ENCODE peak calls at places on chromosomes 2 and 18, in ten cellular contexts. One of them, this sample, is unnamed.

GRCh38 chr18:74819433-74820059 is 221.9 kb downstream of the ZNF407 start:
- DNase-seq in foreskin fibroblast: no peak
- DNase-seq in colonic mucosa: no peak
- DNase-seq in astrocyte of the spinal cord: no peak
- DNase-seq in HL-60: peak; percentile 26
- DNase-seq in cardiac fibroblast: no peak
- DNase-seq in esophagus squamous epithelium: no peak
- DNase-seq in adrenal gland: no peak
- DNase-seq in spleen: no peak
- DNase-seq in NB4: peak; percentile 23
- DNase-seq in this sample: peak; percentile 16

GRCh38 chr2:53770264-53770663 is 2.7 kb downstream of the CHAC2 start:
- DNase-seq in HL-60: no peak
- DNase-seq in adrenal gland: no peak
- DNase-seq in cardiac fibroblast: no peak
- DNase-seq in colonic mucosa: no peak
- DNase-seq in spleen: no peak
- DNase-seq in foreskin fibroblast: no peak
- DNase-seq in NB4: no peak
- DNase-seq in esophagus squamous epithelium: no peak
- DNase-seq in astrocyte of the spinal cord: no peak
- DNase-seq in this sample: no peak

GRCh38 chr18:80112623-80113248 is 3.7 kb downstream of the ADNP2 start:
- DNase-seq in spleen: no peak
- DNase-seq in foreskin fibroblast: no peak
- DNase-seq in astrocyte of the spinal cord: no peak
- DNase-seq in cardiac fibroblast: peak; percentile 41
- DNase-seq in adrenal gland: no peak
- DNase-seq in NB4: no peak
- DNase-seq in HL-60: no peak
- DNase-seq in esophagus squamous epithelium: no peak
- DNase-seq in colonic mucosa: no peak
- DNase-seq in this sample: peak; percentile 34

GRCh38 chr2:20203072-20203471 is 21.9 kb downstream of the SDC1 start:
- DNase-seq in spleen: no peak
- DNase-seq in esophagus squamous epithelium: no peak
- DNase-seq in adrenal gland: no peak
- DNase-seq in colonic mucosa: no peak
- DNase-seq in foreskin fibroblast: no peak
- DNase-seq in cardiac fibroblast: no peak
- DNase-seq in astrocyte of the spinal cord: no peak
- DNase-seq in HL-60: no peak
- DNase-seq in NB4: no peak
- DNase-seq in this sample: no peak

GRCh38 chr2:164644036-164644700 is 22.9 kb upstream of the GRB14 start:
- DNase-seq in astrocyte of the spinal cord: no peak
- DNase-seq in spleen: no peak
- DNase-seq in adrenal gland: no peak
- DNase-seq in foreskin fibroblast: no peak
- DNase-seq in esophagus squamous epithelium: no peak
- DNase-seq in colonic mucosa: no peak
- DNase-seq in NB4: no peak
- DNase-seq in cardiac fibroblast: no peak
- DNase-seq in HL-60: no peak
- DNase-seq in this sample: no peak

GRCh38 chr18:43526436-43527150 is 249.3 kb upstream of the SYT4 start:
- DNase-seq in cardiac fibroblast: no peak
- DNase-seq in foreskin fibroblast: no peak
- DNase-seq in spleen: no peak
- DNase-seq in HL-60: no peak
- DNase-seq in NB4: no peak
- DNase-seq in colonic mucosa: no peak
- DNase-seq in esophagus squamous epithelium: no peak
- DNase-seq in astrocyte of the spinal cord: no peak
- DNase-seq in adrenal gland: no peak
- DNase-seq in this sample: no peak

GRCh38 chr2:107437265-107437664 is 389.4 kb upstream of the RGPD4 start:
- DNase-seq in adrenal gland: no peak
- DNase-seq in esophagus squamous epithelium: no peak
- DNase-seq in colonic mucosa: no peak
- DNase-seq in NB4: no peak
- DNase-seq in HL-60: no peak
- DNase-seq in spleen: no peak
- DNase-seq in cardiac fibroblast: no peak
- DNase-seq in foreskin fibroblast: no peak
- DNase-seq in astrocyte of the spinal cord: no peak
- DNase-seq in this sample: no peak

GRCh38 chr18:7273301-7273911 is 42.5 kb downstream of the LRRC30 start:
- DNase-seq in cardiac fibroblast: peak; percentile 91
- DNase-seq in foreskin fibroblast: peak; percentile 81
- DNase-seq in adrenal gland: peak; percentile 72
- DNase-seq in HL-60: peak; percentile 33
- DNase-seq in esophagus squamous epithelium: no peak
- DNase-seq in colonic mucosa: peak; percentile 29
- DNase-seq in spleen: peak; percentile 78
- DNase-seq in astrocyte of the spinal cord: peak; percentile 76
- DNase-seq in NB4: peak; percentile 84
- DNase-seq in this sample: peak; percentile 93

DNA sequence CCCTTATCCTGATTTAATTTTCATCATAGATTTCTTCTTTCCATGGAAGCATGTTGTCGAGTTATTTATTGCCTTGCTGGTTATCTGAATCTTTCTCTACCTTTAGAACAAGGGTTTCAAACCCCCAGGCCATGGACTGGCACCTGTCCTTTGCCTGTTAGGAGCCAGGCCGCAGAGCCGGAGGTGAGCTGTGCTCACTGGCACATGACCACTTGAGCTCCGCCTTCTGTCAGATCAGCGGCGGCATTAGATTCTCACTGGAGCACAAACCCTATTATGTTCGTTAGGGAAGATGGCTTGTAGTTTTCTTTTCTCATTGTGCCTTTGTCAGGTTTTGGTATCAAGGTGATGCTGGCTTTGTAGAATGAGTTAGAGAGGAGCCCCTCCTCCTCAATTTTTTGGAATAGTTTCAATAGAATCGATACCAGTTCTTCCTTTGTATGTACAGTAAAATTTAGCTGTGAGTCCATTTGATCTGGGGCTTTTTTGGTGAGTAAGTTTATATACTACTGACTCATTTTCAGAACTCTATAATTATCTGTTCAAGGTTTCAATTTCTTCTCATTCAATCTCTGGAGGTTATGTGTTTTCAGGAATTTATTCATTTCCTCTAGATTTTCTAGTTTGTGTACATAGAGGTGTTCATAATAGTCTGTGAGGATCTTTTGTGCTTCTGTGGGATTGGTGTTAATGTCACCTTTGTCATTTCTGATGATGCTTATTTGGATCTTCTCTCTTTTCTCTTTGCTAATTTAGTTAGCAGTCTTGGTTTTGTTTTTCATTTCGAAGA is 668.0 kb upstream of the FAM98A start:
- DNase-seq in HL-60: no peak
- DNase-seq in adrenal gland: no peak
- DNase-seq in esophagus squamous epithelium: no peak
- DNase-seq in NB4: no peak
- DNase-seq in astrocyte of the spinal cord: no peak
- DNase-seq in colonic mucosa: no peak
- DNase-seq in spleen: no peak
- DNase-seq in cardiac fibroblast: no peak
- DNase-seq in foreskin fibroblast: no peak
- DNase-seq in this sample: no peak
- H3K4me3 ChIP-seq in HL-60: no peak overlapping the region
- H3K4me3 ChIP-seq in adrenal gland: no peak overlapping the region
- H3K4me3 ChIP-seq in esophagus squamous epithelium: no peak overlapping the region
- H3K4me3 ChIP-seq in NB4: no peak overlapping the region
- H3K4me3 ChIP-seq in astrocyte of the spinal cord: no peak overlapping the region
- H3K4me3 ChIP-seq in colonic mucosa: no peak overlapping the region
- H3K4me3 ChIP-seq in spleen: no peak overlapping the region
- H3K4me3 ChIP-seq in cardiac fibroblast: no peak overlapping the region
- H3K4me3 ChIP-seq in foreskin fibroblast: no peak overlapping the region
- H3K4me3 ChIP-seq in this sample: no peak overlapping the region

DNA sequence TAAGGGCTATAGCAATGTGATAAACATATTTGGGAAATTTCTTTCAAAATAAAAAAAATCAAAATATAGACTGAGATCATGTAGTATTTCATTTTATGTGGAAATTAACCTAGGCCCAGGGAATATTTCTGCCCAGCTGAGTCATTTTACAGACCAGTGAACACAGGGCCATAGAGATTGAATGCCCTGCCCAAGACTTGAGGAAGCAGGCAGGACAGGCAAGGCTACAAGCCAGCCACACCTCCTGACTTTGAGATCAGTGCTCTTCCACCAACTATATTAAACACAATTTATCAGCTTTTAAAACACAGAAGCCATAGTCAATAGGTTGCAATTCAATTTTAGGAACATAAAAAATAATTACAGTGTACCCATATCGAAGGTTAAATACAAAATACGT is 12.9 kb downstream of the CCDC148 start:
- DNase-seq in astrocyte of the spinal cord: no peak
- DNase-seq in esophagus squamous epithelium: no peak
- DNase-seq in spleen: no peak
- DNase-seq in foreskin fibroblast: no peak
- DNase-seq in NB4: no peak
- DNase-seq in cardiac fibroblast: no peak
- DNase-seq in adrenal gland: no peak
- DNase-seq in HL-60: no peak
- DNase-seq in colonic mucosa: no peak
- DNase-seq in this sample: no peak
- H3K4me3 ChIP-seq in astrocyte of the spinal cord: no peak overlapping the region
- H3K4me3 ChIP-seq in esophagus squamous epithelium: no peak overlapping the region
- H3K4me3 ChIP-seq in spleen: no peak overlapping the region
- H3K4me3 ChIP-seq in foreskin fibroblast: no peak overlapping the region
- H3K4me3 ChIP-seq in NB4: no peak overlapping the region
- H3K4me3 ChIP-seq in cardiac fibroblast: no peak overlapping the region
- H3K4me3 ChIP-seq in adrenal gland: no peak overlapping the region
- H3K4me3 ChIP-seq in HL-60: no peak overlapping the region
- H3K4me3 ChIP-seq in colonic mucosa: no peak overlapping the region
- H3K4me3 ChIP-seq in this sample: no peak overlapping the region

DNA sequence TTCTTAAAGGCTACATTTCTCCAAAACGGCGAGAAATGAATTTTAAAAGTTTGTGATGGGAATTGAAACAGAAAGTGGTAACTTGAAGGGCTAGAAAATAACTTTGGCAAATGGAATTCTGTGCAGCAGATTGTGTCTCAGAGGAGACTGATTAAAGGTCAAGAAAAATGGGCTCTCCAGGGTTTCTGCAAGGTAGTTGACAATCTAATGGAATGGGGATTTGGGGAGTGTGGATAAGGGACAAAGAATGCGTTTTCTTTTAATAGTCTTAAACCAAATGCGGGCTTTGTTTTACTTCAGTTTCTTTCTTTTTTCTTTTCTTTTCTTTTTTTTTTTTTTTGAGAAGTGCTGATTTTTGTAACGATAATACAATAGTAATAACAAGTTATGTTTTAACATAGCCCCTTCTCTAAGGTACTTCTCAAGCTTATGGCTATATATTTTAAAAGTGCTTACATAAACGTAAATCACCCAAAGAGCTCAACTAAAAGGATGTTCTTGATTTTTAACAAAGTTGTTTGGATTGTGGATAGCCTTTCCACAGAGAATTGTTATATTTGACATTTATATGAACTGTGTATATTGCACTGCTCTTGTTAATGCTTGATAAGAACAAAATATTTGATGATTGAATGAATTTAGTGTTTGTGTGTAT is 36.6 kb downstream of the CAMKMT start:
- DNase-seq in spleen: no peak
- DNase-seq in adrenal gland: no peak
- DNase-seq in colonic mucosa: no peak
- DNase-seq in cardiac fibroblast: no peak
- DNase-seq in foreskin fibroblast: no peak
- DNase-seq in HL-60: no peak
- DNase-seq in NB4: no peak
- DNase-seq in astrocyte of the spinal cord: no peak
- DNase-seq in esophagus squamous epithelium: no peak
- DNase-seq in this sample: no peak
- H3K4me3 ChIP-seq in spleen: no peak overlapping the region
- H3K4me3 ChIP-seq in adrenal gland: no peak overlapping the region
- H3K4me3 ChIP-seq in colonic mucosa: no peak overlapping the region
- H3K4me3 ChIP-seq in cardiac fibroblast: no peak overlapping the region
- H3K4me3 ChIP-seq in foreskin fibroblast: peak overlapping the region; percentile 43
- H3K4me3 ChIP-seq in HL-60: no peak overlapping the region
- H3K4me3 ChIP-seq in NB4: no peak overlapping the region
- H3K4me3 ChIP-seq in astrocyte of the spinal cord: no peak overlapping the region
- H3K4me3 ChIP-seq in esophagus squamous epithelium: no peak overlapping the region
- H3K4me3 ChIP-seq in this sample: no peak overlapping the region

GRCh38 chr2:230903251-230904150 is 21.5 kb downstream of the GPR55 start:
- DNase-seq in foreskin fibroblast: no peak
- DNase-seq in spleen: peak; percentile 51
- DNase-seq in colonic mucosa: peak; percentile 18
- DNase-seq in esophagus squamous epithelium: no peak
- DNase-seq in NB4: no peak
- DNase-seq in astrocyte of the spinal cord: no peak
- DNase-seq in HL-60: no peak
- DNase-seq in adrenal gland: no peak
- DNase-seq in cardiac fibroblast: no peak
- DNase-seq in this sample: no peak

GRCh38 chr2:230900336-230900995 is 24.6 kb downstream of the GPR55 start:
- DNase-seq in cardiac fibroblast: no peak
- DNase-seq in spleen: peak; percentile 46
- DNase-seq in esophagus squamous epithelium: no peak
- DNase-seq in astrocyte of the spinal cord: no peak
- DNase-seq in colonic mucosa: peak; percentile 13
- DNase-seq in adrenal gland: no peak
- DNase-seq in foreskin fibroblast: no peak
- DNase-seq in NB4: no peak
- DNase-seq in HL-60: no peak
- DNase-seq in this sample: no peak

GRCh38 chr2:230899786-230900185 is 25.3 kb downstream of the GPR55 start:
- DNase-seq in spleen: no peak
- DNase-seq in colonic mucosa: no peak
- DNase-seq in HL-60: no peak
- DNase-seq in foreskin fibroblast: no peak
- DNase-seq in esophagus squamous epithelium: no peak
- DNase-seq in NB4: no peak
- DNase-seq in cardiac fibroblast: no peak
- DNase-seq in astrocyte of the spinal cord: no peak
- DNase-seq in adrenal gland: no peak
- DNase-seq in this sample: no peak

GRCh38 chr2:230901006-230901405 is 24.0 kb downstream of the GPR55 start:
- DNase-seq in esophagus squamous epithelium: no peak
- DNase-seq in spleen: peak; percentile 10
- DNase-seq in colonic mucosa: peak; percentile 16
- DNase-seq in NB4: no peak
- DNase-seq in astrocyte of the spinal cord: no peak
- DNase-seq in adrenal gland: no peak
- DNase-seq in HL-60: no peak
- DNase-seq in foreskin fibroblast: no peak
- DNase-seq in cardiac fibroblast: no peak
- DNase-seq in this sample: no peak

DNA sequence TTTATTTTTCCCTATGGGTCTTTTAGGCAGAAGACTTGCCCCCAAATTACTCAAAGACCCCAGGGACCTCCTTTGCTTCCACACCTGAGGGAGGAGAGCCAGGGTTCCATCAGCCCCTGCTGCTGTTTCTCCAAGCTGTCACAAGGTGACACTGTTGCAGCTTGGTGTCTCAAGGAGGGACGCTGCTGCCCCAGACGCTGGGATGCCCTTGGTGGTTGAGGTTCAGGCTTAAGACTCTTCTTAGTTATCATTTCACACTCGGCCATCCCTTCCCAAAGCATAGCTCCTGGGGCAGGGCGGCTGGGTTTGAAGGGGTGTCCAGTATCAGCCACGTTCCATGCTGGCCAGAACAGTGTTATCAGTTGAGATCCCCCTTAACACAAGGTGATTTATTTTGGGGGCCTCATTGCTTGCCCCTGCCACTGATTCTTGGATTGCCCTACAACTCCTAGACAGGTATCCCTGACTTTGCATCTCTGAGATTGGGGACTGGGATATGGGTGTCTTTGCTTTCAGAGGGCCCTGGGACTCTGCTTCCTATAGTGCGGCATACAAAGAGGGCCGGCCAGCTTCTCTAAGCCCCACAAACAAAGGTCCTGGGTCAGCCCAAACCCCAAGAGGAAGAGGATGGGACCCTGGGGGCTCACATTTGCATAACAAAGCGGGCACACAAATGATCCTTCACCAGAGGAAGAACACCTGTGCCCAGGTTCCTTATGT is 22.7 kb downstream of the GPR55 start:
- DNase-seq in spleen: peak; percentile 81
- DNase-seq in astrocyte of the spinal cord: peak; percentile 62
- DNase-seq in colonic mucosa: peak; percentile 56
- DNase-seq in foreskin fibroblast: peak; percentile 49
- DNase-seq in NB4: peak; percentile 85
- DNase-seq in cardiac fibroblast: peak; percentile 76
- DNase-seq in esophagus squamous epithelium: no peak
- DNase-seq in adrenal gland: peak; percentile 38
- DNase-seq in HL-60: peak; percentile 51
- DNase-seq in this sample: peak; percentile 84
- H3K4me3 ChIP-seq in spleen: no peak overlapping the region
- H3K4me3 ChIP-seq in astrocyte of the spinal cord: no peak overlapping the region
- H3K4me3 ChIP-seq in colonic mucosa: no peak overlapping the region
- H3K4me3 ChIP-seq in foreskin fibroblast: no peak overlapping the region
- H3K4me3 ChIP-seq in NB4: no peak overlapping the region
- H3K4me3 ChIP-seq in cardiac fibroblast: no peak overlapping the region
- H3K4me3 ChIP-seq in esophagus squamous epithelium: no peak overlapping the region
- H3K4me3 ChIP-seq in adrenal gland: no peak overlapping the region
- H3K4me3 ChIP-seq in HL-60: no peak overlapping the region
- H3K4me3 ChIP-seq in this sample: no peak overlapping the region

This sample was measured in fibroblast of pulmonary artery.